ENCODE peak calls at places on chromosomes 2 and 18, in five cellular contexts. R, A, E, Y and J are unnamed samples.
A peak's percentile ranks its signal among the peaks of the same experiment; 100 is the strongest.

GRCh38 chr18:13801260-13801601 is 22.7 kb upstream of the MC5R start:
- DNase-seq in E (no peak), R (no peak), A (no peak), Y (no peak), J (no peak)

GRCh38 chr2:64989126-64989981 is at the start of gene SLC1A4:
- DNase-seq in R (peak; percentile 67), E (no peak), A (peak; percentile 93), Y (peak; percentile 93), J (peak; percentile 74)

GRCh38 chr18:13390711-13391110 is 172.2 kb downstream of the LDLRAD4 start:
- DNase-seq in A (peak; percentile 38), R (no peak), E (no peak), Y (no peak), J (no peak)

GRCh38 chr2:117845304-117845703 is 30.8 kb downstream of the DDX18 start:
- DNase-seq in R (no peak), Y (no peak), E (no peak), A (no peak), J (no peak)

GRCh38 chr18:65943268-65943667 is 192.5 kb downstream of the CDH7 start:
- DNase-seq in R (no peak), E (no peak), Y (no peak), A (no peak), J (no peak)

GRCh38 chr2:25323042-25323514 is 18.6 kb downstream of the DNMT3A start:
- DNase-seq in R (peak; percentile 63), Y (no peak), A (peak; percentile 80), E (no peak), J (no peak)

GRCh38 chr2:181991171-181991885 is 5.7 kb downstream of the PPP1R1C start:
- DNase-seq in Y (peak; percentile 70), R (no peak), E (no peak), A (no peak), J (no peak)

GRCh38 chr2:39623916-39624315 is 41.8 kb upstream of the TMEM178A start:
- DNase-seq in E (no peak), Y (no peak), R (no peak), A (no peak), J (no peak)

GRCh38 chr2:153519260-153519875 is 40.8 kb upstream of the RPRM start:
- DNase-seq in E (peak; percentile 45), R (no peak), A (peak; percentile 76), Y (peak; percentile 62), J (peak; percentile 30)

GRCh38 chr18:9806905-9807304 is 78.9 kb upstream of the TXNDC2 start:
- DNase-seq in R (no peak), Y (no peak), E (no peak), A (no peak), J (no peak)

GRCh38 chr18:58223717-58224424 is 179.8 kb downstream of the NEDD4L start:
- DNase-seq in R (no peak), E (peak; percentile 95), A (no peak), Y (peak; percentile 38), J (no peak)

GRCh38 chr18:76252880-76253279 is 242.2 kb downstream of the ZNF516 start:
- DNase-seq in E (no peak), Y (peak; percentile 40), R (no peak), A (no peak), J (no peak)

GRCh38 chr2:237081596-237081995 is 4.1 kb upstream of the COPS8 start:
- DNase-seq in R (no peak), E (no peak), A (no peak), Y (no peak), J (no peak)

GRCh38 chr2:115124817-115125216 is 682.4 kb downstream of the DPP10 start:
- DNase-seq in E (no peak), Y (no peak), R (no peak), A (no peak), J (no peak)

GRCh38 chr2:169513094-169513493 is 3.6 kb downstream of the KLHL41 start:
- DNase-seq in A (no peak), R (no peak), E (no peak), Y (no peak), J (no peak)

GRCh38 chr18:3596324-3597158 is 146.6 kb downstream of the TGIF1 start:
- DNase-seq in Y (peak; percentile 56), E (no peak), A (peak; percentile 75), R (no peak), J (no peak)

GRCh38 chr2:28563869-28564268 is 68.0 kb downstream of the PLB1 start:
- DNase-seq in E (no peak), A (no peak), R (no peak), Y (no peak), J (no peak)

GRCh38 chr18:11849845-11850747 is 1.1 kb upstream of the CHMP1B start:
- DNase-seq in Y (peak; percentile 69), R (peak; percentile 66), E (no peak), A (peak; percentile 72), J (no peak)

GRCh38 chr18:68826111-68826510 is 28.2 kb downstream of the CCDC102B start:
- DNase-seq in Y (no peak), R (no peak), A (no peak), E (no peak), J (no peak)

GRCh38 chr18:79583984-79584401 is 95.6 kb upstream of the CTDP1 start:
- DNase-seq in R (no peak), E (no peak), A (no peak), Y (no peak), J (no peak)

GRCh38 chr2:240886678-240887574 is 9.0 kb downstream of the MAB21L4 start:
- DNase-seq in E (no peak), Y (no peak), A (no peak), R (no peak), J (no peak)

GRCh38 chr2:103448416-103448815 is 686.6 kb downstream of the TMEM182 start:
- DNase-seq in A (no peak), Y (no peak), R (no peak), E (no peak), J (no peak)

GRCh38 chr2:216652566-216652965 is 19.3 kb downstream of the IGFBP2 start:
- DNase-seq in A (no peak), Y (no peak), E (no peak), R (no peak), J (no peak)

GRCh38 chr2:108583903-108584520 is 49.7 kb downstream of the LIMS1 start:
- DNase-seq in Y (peak; percentile 71), E (no peak), A (peak; percentile 67), R (peak; percentile 5), J (no peak)

GRCh38 chr2:96109931-96110511 is 6.3 kb downstream of the ADRA2B start:
- DNase-seq in A (no peak), E (no peak), R (no peak), Y (no peak), J (no peak)